ENCODE peak calls at places on chromosomes 5 and 9, in six cellular contexts. One of them, this sample, is unnamed. For H3K4me1, the result is how much of the 10 kb centered on the place peaks cover.

GRCh38 chr9:108150736-108151135 is 661.2 kb upstream of the KLF4 start:
- DNase-seq in mucosa of descending colon: no peak
- DNase-seq in neural progenitor cell: no peak
- DNase-seq in cardiac muscle cell: peak
- DNase-seq in pancreas: no peak
- DNase-seq in A549: no peak
- DNase-seq in this sample: no peak

GRCh38 chr5:115379622-115380344 is 83.3 kb upstream of the CCDC112 start:
- DNase-seq in mucosa of descending colon: peak
- DNase-seq in neural progenitor cell: no peak
- DNase-seq in cardiac muscle cell: no peak
- DNase-seq in pancreas: no peak
- DNase-seq in A549: no peak
- DNase-seq in this sample: no peak

GRCh38 chr5:126808619-126809018 is 31.7 kb downstream of the LMNB1 start:
- DNase-seq in mucosa of descending colon: no peak
- DNase-seq in neural progenitor cell: peak
- DNase-seq in cardiac muscle cell: peak
- DNase-seq in pancreas: no peak
- DNase-seq in A549: peak
- DNase-seq in this sample: no peak

GRCh38 chr5:148844433-148845279 is 18.2 kb downstream of the ADRB2 start:
- DNase-seq in mucosa of descending colon: no peak
- DNase-seq in neural progenitor cell: no peak
- DNase-seq in cardiac muscle cell: no peak
- DNase-seq in pancreas: no peak
- DNase-seq in A549: no peak
- DNase-seq in this sample: no peak

GRCh38 chr5:149962040-149962439 is 1.5 kb downstream of the SLC26A2 start:
- DNase-seq in mucosa of descending colon: no peak
- DNase-seq in neural progenitor cell: peak
- DNase-seq in cardiac muscle cell: peak
- DNase-seq in pancreas: no peak
- DNase-seq in A549: peak
- DNase-seq in this sample: no peak

GRCh38 chr5:1557114-1557873 is 33.5 kb upstream of the LPCAT1 start:
- DNase-seq in mucosa of descending colon: no peak
- DNase-seq in neural progenitor cell: no peak
- DNase-seq in cardiac muscle cell: no peak
- DNase-seq in pancreas: peak
- DNase-seq in A549: no peak
- DNase-seq in this sample: no peak

GRCh38 chr9:33239922-33240321 is at the start of gene SPINK4:
- DNase-seq in mucosa of descending colon: no peak
- DNase-seq in neural progenitor cell: no peak
- DNase-seq in cardiac muscle cell: peak
- DNase-seq in pancreas: no peak
- DNase-seq in A549: no peak
- DNase-seq in this sample: peak

GRCh38 chr5:103821361-103821760 is 258.8 kb upstream of the NUDT12 start:
- DNase-seq in mucosa of descending colon: no peak
- DNase-seq in neural progenitor cell: no peak
- DNase-seq in cardiac muscle cell: no peak
- DNase-seq in pancreas: no peak
- DNase-seq in A549: no peak
- DNase-seq in this sample: no peak

GRCh38 chr5:79284852-79285251 is 48.9 kb downstream of the JMY start:
- DNase-seq in mucosa of descending colon: no peak
- DNase-seq in neural progenitor cell: no peak
- DNase-seq in cardiac muscle cell: no peak
- DNase-seq in pancreas: no peak
- DNase-seq in A549: no peak
- DNase-seq in this sample: no peak

GRCh38 chr9:87827341-87827740 is 55.3 kb upstream of the SPATA31E1 start:
- DNase-seq in mucosa of descending colon: no peak
- DNase-seq in neural progenitor cell: no peak
- DNase-seq in cardiac muscle cell: no peak
- DNase-seq in pancreas: no peak
- DNase-seq in A549: no peak
- DNase-seq in this sample: no peak

GRCh38 chr9:133127340-133127981 is 6.4 kb upstream of the RALGDS start:
- DNase-seq in mucosa of descending colon: peak
- DNase-seq in neural progenitor cell: no peak
- DNase-seq in cardiac muscle cell: no peak
- DNase-seq in pancreas: peak
- DNase-seq in A549: no peak
- DNase-seq in this sample: no peak

GRCh38 chr5:65142511-65143011 is 339.2 kb downstream of the ADAMTS6 start:
- DNase-seq in mucosa of descending colon: no peak
- DNase-seq in neural progenitor cell: peak
- DNase-seq in cardiac muscle cell: peak
- DNase-seq in pancreas: no peak
- DNase-seq in A549: peak
- DNase-seq in this sample: no peak

GRCh38 chr9:6782981-6783380 is 25.2 kb downstream of the KDM4C start:
- DNase-seq in mucosa of descending colon: no peak
- DNase-seq in neural progenitor cell: no peak
- DNase-seq in cardiac muscle cell: no peak
- DNase-seq in pancreas: no peak
- DNase-seq in A549: no peak
- DNase-seq in this sample: no peak

GRCh38 chr9:112712678-112713077 is 5.2 kb downstream of the INIP start:
- DNase-seq in mucosa of descending colon: no peak
- DNase-seq in neural progenitor cell: no peak
- DNase-seq in cardiac muscle cell: no peak
- DNase-seq in pancreas: no peak
- DNase-seq in A549: no peak
- DNase-seq in this sample: no peak

GRCh38 chr9:137252555-137253506 is 1.7 kb downstream of the STPG3 start:
- DNase-seq in mucosa of descending colon: no peak
- DNase-seq in neural progenitor cell: peak
- DNase-seq in cardiac muscle cell: no peak
- DNase-seq in pancreas: no peak
- DNase-seq in A549: no peak
- DNase-seq in this sample: no peak

GRCh38 chr9:137646341-137646740 is 27.5 kb downstream of the EHMT1 start:
- DNase-seq in mucosa of descending colon: no peak
- DNase-seq in neural progenitor cell: no peak
- DNase-seq in cardiac muscle cell: no peak
- DNase-seq in pancreas: no peak
- DNase-seq in A549: no peak
- DNase-seq in this sample: no peak

GRCh38 chr9:2493578-2493977 is 128.0 kb upstream of the VLDLR start:
- DNase-seq in mucosa of descending colon: no peak
- DNase-seq in neural progenitor cell: no peak
- DNase-seq in cardiac muscle cell: no peak
- DNase-seq in pancreas: no peak
- DNase-seq in A549: no peak
- DNase-seq in this sample: no peak

GRCh38 chr5:171953860-171954701 is 52.4 kb downstream of the FBXW11 start:
- DNase-seq in mucosa of descending colon: no peak
- DNase-seq in neural progenitor cell: no peak
- DNase-seq in cardiac muscle cell: peak
- DNase-seq in pancreas: no peak
- DNase-seq in A549: peak
- DNase-seq in this sample: no peak

GRCh38 chr9:121292051-121292450 is 24.1 kb downstream of the GSN start:
- DNase-seq in mucosa of descending colon: no peak
- DNase-seq in neural progenitor cell: no peak
- DNase-seq in cardiac muscle cell: no peak
- DNase-seq in pancreas: peak
- DNase-seq in A549: no peak
- DNase-seq in this sample: no peak

GRCh38 chr5:151020304-151021031 is at the start of gene GPX3:
- DNase-seq in mucosa of descending colon: peak
- DNase-seq in neural progenitor cell: peak
- DNase-seq in cardiac muscle cell: peak
- DNase-seq in pancreas: peak
- DNase-seq in A549: peak
- DNase-seq in this sample: peak

GRCh38 chr9:115845648-115846312 is 307.8 kb upstream of the PAPPA start:
- DNase-seq in mucosa of descending colon: no peak
- DNase-seq in neural progenitor cell: no peak
- DNase-seq in cardiac muscle cell: peak
- DNase-seq in pancreas: no peak
- DNase-seq in A549: peak
- DNase-seq in this sample: no peak

GRCh38 chr9:12884736-12885395 is 110.0 kb downstream of the LURAP1L start:
- DNase-seq in mucosa of descending colon: no peak
- DNase-seq in neural progenitor cell: peak
- DNase-seq in cardiac muscle cell: peak
- DNase-seq in pancreas: no peak
- DNase-seq in A549: peak
- DNase-seq in this sample: no peak

GRCh38 chr5:95835682-95836405 is 13.3 kb upstream of the GLRX start:
- DNase-seq in mucosa of descending colon: no peak
- DNase-seq in neural progenitor cell: no peak
- DNase-seq in cardiac muscle cell: no peak
- DNase-seq in pancreas: peak
- DNase-seq in A549: no peak
- DNase-seq in this sample: no peak

GRCh38 chr5:149445739-149446369 is 66.8 kb upstream of the IL17B start:
- DNase-seq in mucosa of descending colon: no peak
- DNase-seq in neural progenitor cell: no peak
- DNase-seq in cardiac muscle cell: peak
- DNase-seq in pancreas: no peak
- DNase-seq in A549: peak
- DNase-seq in this sample: no peak

GRCh38 chr9:24245988-24246387 is 299.7 kb downstream of the IZUMO3 start:
- DNase-seq in mucosa of descending colon: no peak
- DNase-seq in neural progenitor cell: peak
- DNase-seq in cardiac muscle cell: peak
- DNase-seq in pancreas: no peak
- DNase-seq in A549: peak
- DNase-seq in this sample: no peak

GRCh38 chr5:59357421-59357977 is 536.0 kb downstream of the PDE4D start:
- DNase-seq in mucosa of descending colon: no peak
- DNase-seq in neural progenitor cell: peak
- DNase-seq in cardiac muscle cell: peak
- DNase-seq in pancreas: no peak
- DNase-seq in A549: peak
- DNase-seq in this sample: peak

GRCh38 chr5:96909435-96909834 is 26.4 kb upstream of the LNPEP start:
- DNase-seq in mucosa of descending colon: no peak
- DNase-seq in neural progenitor cell: no peak
- DNase-seq in cardiac muscle cell: no peak
- DNase-seq in pancreas: no peak
- DNase-seq in A549: no peak
- DNase-seq in this sample: no peak

GRCh38 chr5:1555011-1555807 is 31.4 kb upstream of the LPCAT1 start:
- DNase-seq in mucosa of descending colon: no peak
- DNase-seq in neural progenitor cell: no peak
- DNase-seq in cardiac muscle cell: peak
- DNase-seq in pancreas: peak
- DNase-seq in A549: peak
- DNase-seq in this sample: no peak

GRCh38 chr5:68683632-68684035 is 410.2 kb upstream of the SLC30A5 start:
- DNase-seq in mucosa of descending colon: no peak
- DNase-seq in neural progenitor cell: no peak
- DNase-seq in cardiac muscle cell: peak
- DNase-seq in pancreas: no peak
- DNase-seq in A549: peak
- DNase-seq in this sample: peak

GRCh38 chr9:87551692-87552303 is 54.1 kb downstream of the DAPK1 start:
- DNase-seq in mucosa of descending colon: no peak
- DNase-seq in neural progenitor cell: no peak
- DNase-seq in cardiac muscle cell: no peak
- DNase-seq in pancreas: no peak
- DNase-seq in A549: no peak
- DNase-seq in this sample: no peak

GRCh38 chr9:84862308-84862707 is 192.8 kb downstream of the NTRK2 start:
- DNase-seq in mucosa of descending colon: no peak
- DNase-seq in neural progenitor cell: no peak
- DNase-seq in cardiac muscle cell: no peak
- DNase-seq in pancreas: no peak
- DNase-seq in A549: no peak
- DNase-seq in this sample: no peak
- H3K4me3 ChIP-seq in mucosa of descending colon: no peak
- H3K4me3 ChIP-seq in neural progenitor cell: no peak
- H3K4me3 ChIP-seq in cardiac muscle cell: no peak
- H3K4me3 ChIP-seq in pancreas: no peak
- H3K4me3 ChIP-seq in A549: no peak
- H3K4me3 ChIP-seq in this sample: no peak

GRCh38 chr9:131543141-131543540 is 2.2 kb upstream of the PRRT1B start:
- DNase-seq in mucosa of descending colon: no peak
- DNase-seq in neural progenitor cell: no peak
- DNase-seq in cardiac muscle cell: no peak
- DNase-seq in pancreas: no peak
- DNase-seq in A549: no peak
- DNase-seq in this sample: no peak

GRCh38 chr9:131539223-131539923 is 6.0 kb upstream of the PRRT1B start:
- DNase-seq in mucosa of descending colon: peak
- DNase-seq in neural progenitor cell: no peak
- DNase-seq in cardiac muscle cell: no peak
- DNase-seq in pancreas: no peak
- DNase-seq in A549: no peak
- DNase-seq in this sample: no peak

GRCh38 chr9:131537946-131538345 is 6.9 kb upstream of the UCK1 start:
- DNase-seq in mucosa of descending colon: no peak
- DNase-seq in neural progenitor cell: no peak
- DNase-seq in cardiac muscle cell: no peak
- DNase-seq in pancreas: no peak
- DNase-seq in A549: no peak
- DNase-seq in this sample: no peak
- H3K4me1 ChIP-seq in mucosa of descending colon: under half
- H3K4me1 ChIP-seq in neural progenitor cell: under half
- H3K4me1 ChIP-seq in cardiac muscle cell: under half
- H3K4me1 ChIP-seq in pancreas: under half
- H3K4me1 ChIP-seq in A549: under half
- H3K4me1 ChIP-seq in this sample: under half

GRCh38 chr5:50684721-50685120 is 18.3 kb downstream of the PARP8 start:
- DNase-seq in mucosa of descending colon: no peak
- DNase-seq in neural progenitor cell: no peak
- DNase-seq in cardiac muscle cell: no peak
- DNase-seq in pancreas: no peak
- DNase-seq in A549: no peak
- DNase-seq in this sample: no peak
- TF ChIP-seq CTCF in mucosa of descending colon: no peak
- TF ChIP-seq CTCF in neural progenitor cell: no peak
- TF ChIP-seq CTCF in cardiac muscle cell: no peak
- TF ChIP-seq CTCF in pancreas: no peak
- TF ChIP-seq CTCF in A549: no peak
- TF ChIP-seq CTCF in this sample: no peak

DNA sequence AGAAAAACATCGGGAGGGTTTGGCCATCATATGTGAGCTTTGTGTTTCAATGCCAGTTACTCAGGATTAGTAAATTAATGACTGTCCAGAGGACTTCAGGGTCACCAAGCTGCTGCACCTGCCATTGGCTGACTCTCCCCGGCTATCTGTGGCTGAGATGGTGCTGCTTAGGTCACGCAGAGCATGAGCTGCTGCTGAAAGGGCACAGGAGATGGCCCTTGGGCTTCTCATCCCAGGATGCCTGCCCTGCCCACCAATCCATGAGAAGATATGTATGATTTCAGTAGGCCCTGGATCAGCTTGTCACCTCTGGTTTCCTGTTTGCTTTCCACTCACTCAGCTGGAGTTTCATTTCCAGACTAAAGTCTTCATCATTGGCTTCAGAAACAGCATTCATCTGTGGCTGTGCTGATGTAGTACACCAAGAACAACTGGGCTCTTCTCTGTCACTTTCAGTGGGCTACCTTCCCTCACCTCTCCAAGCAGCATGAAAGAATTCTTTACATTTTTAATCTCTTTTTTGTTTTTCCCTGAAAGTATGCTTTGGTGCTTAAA is 2.4 kb upstream of the CATSPER3 start:
- DNase-seq in mucosa of descending colon: no peak
- DNase-seq in neural progenitor cell: no peak
- DNase-seq in cardiac muscle cell: no peak
- DNase-seq in pancreas: no peak
- DNase-seq in A549: no peak
- DNase-seq in this sample: no peak
- H3K4me3 ChIP-seq in mucosa of descending colon: no peak
- H3K4me3 ChIP-seq in neural progenitor cell: no peak
- H3K4me3 ChIP-seq in cardiac muscle cell: no peak
- H3K4me3 ChIP-seq in pancreas: no peak
- H3K4me3 ChIP-seq in A549: no peak
- H3K4me3 ChIP-seq in this sample: no peak

This sample was measured in heart right ventricle.